ENCODE peak calls at places on chromosomes 11 and 22, in six cellular contexts. G is PC-3, F is HCT116, Z is OCI-LY7, W is neural progenitor cell, M is GM23248. L is an unnamed sample.

GRCh38 chr11:94521684-94522083 is 9.4 kb downstream of the C11orf97 start:
- DNase-seq in Z (peak; percentile 7), M (peak; percentile 70), W (peak; percentile 9), F (no peak), G (peak; percentile 56), L (no peak)

GRCh38 chr11:67418476-67419281 is 3.2 kb downstream of the CARNS1 start:
- DNase-seq in G (no peak), W (no peak), Z (no peak), F (no peak), M (no peak), L (peak; percentile 43)

GRCh38 chr11:35043933-35044332 is 95.0 kb upstream of the CD44 start:
- DNase-seq in F (no peak), W (no peak), M (no peak), G (no peak), Z (no peak), L (no peak)

GRCh38 chr11:76512851-76513653 is 68.2 kb downstream of the EMSY start:
- DNase-seq in M (peak; percentile 62), Z (peak; percentile 32), G (peak; percentile 42), F (peak; percentile 16), W (peak; percentile 20), L (peak; percentile 17)

GRCh38 chr11:122173587-122173986 is 57.6 kb upstream of the BLID start:
- DNase-seq in Z (no peak), W (no peak), G (peak; percentile 36), M (peak; percentile 26), F (no peak), L (no peak)

GRCh38 chr11:112831969-112832368 is 129.3 kb upstream of the NCAM1 start:
- DNase-seq in Z (no peak), M (no peak), W (no peak), G (no peak), F (no peak), L (no peak)

GRCh38 chr11:22151795-22152194 is 41.1 kb upstream of the ANO5 start:
- DNase-seq in W (no peak), F (no peak), G (no peak), Z (no peak), M (no peak), L (no peak)

GRCh38 chr11:7905961-7906429 is 25.1 kb downstream of the OR10A6 start:
- DNase-seq in M (peak; percentile 30), G (peak; percentile 88), Z (no peak), W (peak; percentile 16), F (no peak), L (no peak)

GRCh38 chr11:45371251-45371749 is 85.2 kb upstream of the SYT13 start:
- DNase-seq in Z (peak; percentile 64), G (peak; percentile 77), W (peak; percentile 92), M (peak; percentile 72), F (peak; percentile 63), L (peak; percentile 71)

GRCh38 chr11:123187670-123188507 is 7.2 kb downstream of the CLMP start:
- DNase-seq in F (no peak), Z (no peak), G (no peak), M (peak; percentile 62), W (peak; percentile 47), L (no peak)

GRCh38 chr11:11538277-11538960 is 83.4 kb downstream of the GALNT18 start:
- DNase-seq in F (no peak), W (no peak), M (no peak), G (no peak), Z (no peak), L (no peak)

GRCh38 chr11:118643142-118643994 is 36.0 kb downstream of the PHLDB1 start:
- DNase-seq in M (no peak), G (no peak), W (no peak), F (no peak), Z (no peak), L (no peak)

GRCh38 chr22:20578192-20578591 is 70.8 kb downstream of the MED15 start:
- DNase-seq in F (no peak), Z (no peak), W (no peak), M (no peak), G (no peak), L (no peak)

GRCh38 chr11:125128450-125128849 is 17.0 kb upstream of the TMEM218 start:
- DNase-seq in Z (no peak), M (peak; percentile 82), G (peak; percentile 37), F (no peak), W (no peak), L (no peak)

GRCh38 chr11:71456294-71456693 is 3.3 kb downstream of the NADSYN1 start:
- DNase-seq in Z (no peak), G (no peak), M (no peak), W (no peak), F (no peak), L (no peak)

GRCh38 chr11:78196661-78197091 is 8.0 kb downstream of the USP35 start:
- DNase-seq in G (no peak), M (no peak), Z (no peak), F (no peak), W (no peak), L (no peak)

GRCh38 chr11:111974451-111974850 is 37.3 kb downstream of the DIXDC1 start:
- DNase-seq in M (no peak), G (no peak), F (no peak), W (no peak), Z (no peak), L (no peak)

GRCh38 chr11:17790453-17790852 is 55.9 kb downstream of the KCNC1 start:
- DNase-seq in W (no peak), F (no peak), Z (no peak), G (peak; percentile 77), M (peak; percentile 54), L (no peak)

GRCh38 chr11:62394825-62395538 is 23.9 kb upstream of the SCGB1A1 start:
- DNase-seq in Z (peak; percentile 69), G (peak; percentile 93), W (peak; percentile 87), F (peak; percentile 61), M (peak; percentile 91), L (peak; percentile 80)
- H2AFZ ChIP-seq in Z (no peak overlapping the region), G (peak overlapping the region; percentile 78), W (peak overlapping the region; percentile 92), F (peak overlapping the region; percentile 3), M (peak overlapping the region; percentile 75), L (no peak overlapping the region)

GRCh38 chr11:65558002-65558784 is at the start of gene LTBP3:
- DNase-seq in W (peak; percentile 69), G (peak; percentile 72), F (no peak), Z (no peak), M (peak; percentile 90), L (peak; percentile 42)
- H3K4me1 ChIP-seq in W (peaks cover 40% of the 10 kb centered on the region), G (peaks cover 59% of the 10 kb centered on the region), F (peaks cover 82% of the 10 kb centered on the region), Z (peaks cover 11% of the 10 kb centered on the region), M (peaks cover 47% of the 10 kb centered on the region), L (peaks cover 5% of the 10 kb centered on the region)

GRCh38 chr11:27293500-27294417 is 69.3 kb downstream of the CCDC34 start:
- DNase-seq in W (no peak), F (no peak), M (peak; percentile 90), G (peak; percentile 46), Z (no peak), L (no peak)

GRCh38 chr11:27292642-27293020 is 70.4 kb downstream of the CCDC34 start:
- DNase-seq in W (no peak), F (no peak), G (no peak), Z (no peak), M (no peak), L (no peak)

GRCh38 chr11:27294654-27295053 is 68.4 kb downstream of the CCDC34 start:
- DNase-seq in F (no peak), G (no peak), W (peak; percentile 30), Z (no peak), M (no peak), L (no peak)

GRCh38 chr11:27295928-27296327 is 67.1 kb downstream of the CCDC34 start:
- DNase-seq in Z (no peak), G (no peak), M (no peak), F (no peak), W (no peak), L (no peak)

GRCh38 chr11:27296406-27296994 is 66.5 kb downstream of the CCDC34 start:
- DNase-seq in Z (peak; percentile 46), F (peak; percentile 27), G (peak; percentile 74), W (peak; percentile 62), M (peak; percentile 77), L (peak; percentile 51)
- TF ChIP-seq EZH2phosphoT487 in Z (no peak), F (no peak), G (no peak), W (no peak), M (no peak), L (no peak)

GRCh38 chr22:23431337-23432072 is 148.6 kb downstream of the IGLL1 start:
- DNase-seq in G (peak; percentile 2), Z (no peak), F (no peak), M (no peak), W (peak; percentile 37), L (no peak)
- H2AFZ ChIP-seq in G (no peak overlapping the region), Z (no peak overlapping the region), F (no peak overlapping the region), M (no peak overlapping the region), W (peak overlapping the region; percentile 73), L (no peak overlapping the region)

L was measured in MM.1S.